ENCODE peak calls at places on chromosomes 13 and 19, in seven cellular contexts. One of them, this sample, is unnamed.

GRCh38 chr19:1945899-1946298 is 4.9 kb downstream of the CSNK1G2 start:
- DNase-seq in stimulated activated CD8-positive, alpha-beta memory T cell treated with anti-CD3 and anti-CD28 coated beads, Interleukin-15, amount 100 ng/mL, for 48 hours: no peak
- DNase-seq in heart right ventricle: no peak
- DNase-seq in fibroblast of the conjunctiva: no peak
- DNase-seq in cardiac fibroblast: peak
- DNase-seq in SK-N-SH: peak
- DNase-seq in sciatic nerve: no peak
- DNase-seq in this sample: peak

GRCh38 chr13:50893211-50893852 is 16.3 kb upstream of the RNASEH2B start:
- DNase-seq in stimulated activated CD8-positive, alpha-beta memory T cell treated with anti-CD3 and anti-CD28 coated beads, Interleukin-15, amount 100 ng/mL, for 48 hours: no peak
- DNase-seq in heart right ventricle: no peak
- DNase-seq in fibroblast of the conjunctiva: no peak
- DNase-seq in cardiac fibroblast: peak
- DNase-seq in SK-N-SH: peak
- DNase-seq in sciatic nerve: no peak
- DNase-seq in this sample: no peak

GRCh38 chr13:95156208-95156607 is 145.0 kb downstream of the ABCC4 start:
- DNase-seq in stimulated activated CD8-positive, alpha-beta memory T cell treated with anti-CD3 and anti-CD28 coated beads, Interleukin-15, amount 100 ng/mL, for 48 hours: no peak
- DNase-seq in heart right ventricle: no peak
- DNase-seq in fibroblast of the conjunctiva: peak
- DNase-seq in cardiac fibroblast: peak
- DNase-seq in SK-N-SH: peak
- DNase-seq in sciatic nerve: no peak
- DNase-seq in this sample: no peak

GRCh38 chr13:100810991-100811390 is 136.4 kb upstream of the TMTC4 start:
- DNase-seq in stimulated activated CD8-positive, alpha-beta memory T cell treated with anti-CD3 and anti-CD28 coated beads, Interleukin-15, amount 100 ng/mL, for 48 hours: no peak
- DNase-seq in heart right ventricle: no peak
- DNase-seq in fibroblast of the conjunctiva: no peak
- DNase-seq in cardiac fibroblast: no peak
- DNase-seq in SK-N-SH: no peak
- DNase-seq in sciatic nerve: no peak
- DNase-seq in this sample: no peak

GRCh38 chr19:35029737-35030256 is 473 bp upstream of the SCN1B start:
- DNase-seq in stimulated activated CD8-positive, alpha-beta memory T cell treated with anti-CD3 and anti-CD28 coated beads, Interleukin-15, amount 100 ng/mL, for 48 hours: no peak
- DNase-seq in heart right ventricle: no peak
- DNase-seq in fibroblast of the conjunctiva: no peak
- DNase-seq in cardiac fibroblast: no peak
- DNase-seq in SK-N-SH: peak
- DNase-seq in sciatic nerve: no peak
- DNase-seq in this sample: no peak

GRCh38 chr13:84885868-84886267 is 913.4 kb downstream of the SLITRK6 start:
- DNase-seq in stimulated activated CD8-positive, alpha-beta memory T cell treated with anti-CD3 and anti-CD28 coated beads, Interleukin-15, amount 100 ng/mL, for 48 hours: no peak
- DNase-seq in heart right ventricle: no peak
- DNase-seq in fibroblast of the conjunctiva: no peak
- DNase-seq in cardiac fibroblast: no peak
- DNase-seq in SK-N-SH: no peak
- DNase-seq in sciatic nerve: no peak
- DNase-seq in this sample: no peak

GRCh38 chr19:47363758-47364529 is 14.8 kb downstream of the DHX34 start:
- DNase-seq in stimulated activated CD8-positive, alpha-beta memory T cell treated with anti-CD3 and anti-CD28 coated beads, Interleukin-15, amount 100 ng/mL, for 48 hours: no peak
- DNase-seq in heart right ventricle: no peak
- DNase-seq in fibroblast of the conjunctiva: no peak
- DNase-seq in cardiac fibroblast: peak
- DNase-seq in SK-N-SH: peak
- DNase-seq in sciatic nerve: no peak
- DNase-seq in this sample: no peak

GRCh38 chr13:83796364-83796763 is 85.9 kb downstream of the SLITRK1 start:
- DNase-seq in stimulated activated CD8-positive, alpha-beta memory T cell treated with anti-CD3 and anti-CD28 coated beads, Interleukin-15, amount 100 ng/mL, for 48 hours: no peak
- DNase-seq in heart right ventricle: no peak
- DNase-seq in fibroblast of the conjunctiva: no peak
- DNase-seq in cardiac fibroblast: no peak
- DNase-seq in SK-N-SH: no peak
- DNase-seq in sciatic nerve: no peak
- DNase-seq in this sample: no peak

GRCh38 chr13:47175172-47175806 is 278.4 kb upstream of the HTR2A start:
- DNase-seq in stimulated activated CD8-positive, alpha-beta memory T cell treated with anti-CD3 and anti-CD28 coated beads, Interleukin-15, amount 100 ng/mL, for 48 hours: no peak
- DNase-seq in heart right ventricle: no peak
- DNase-seq in fibroblast of the conjunctiva: peak
- DNase-seq in cardiac fibroblast: peak
- DNase-seq in SK-N-SH: no peak
- DNase-seq in sciatic nerve: no peak
- DNase-seq in this sample: no peak

GRCh38 chr13:44022196-44022595 is 142.5 kb downstream of the LACC1 start:
- DNase-seq in stimulated activated CD8-positive, alpha-beta memory T cell treated with anti-CD3 and anti-CD28 coated beads, Interleukin-15, amount 100 ng/mL, for 48 hours: no peak
- DNase-seq in heart right ventricle: no peak
- DNase-seq in fibroblast of the conjunctiva: no peak
- DNase-seq in cardiac fibroblast: no peak
- DNase-seq in SK-N-SH: no peak
- DNase-seq in sciatic nerve: no peak
- DNase-seq in this sample: no peak

GRCh38 chr19:33906578-33907335 is 110.1 kb downstream of the KCTD15 start:
- DNase-seq in stimulated activated CD8-positive, alpha-beta memory T cell treated with anti-CD3 and anti-CD28 coated beads, Interleukin-15, amount 100 ng/mL, for 48 hours: no peak
- DNase-seq in heart right ventricle: peak
- DNase-seq in fibroblast of the conjunctiva: no peak
- DNase-seq in cardiac fibroblast: peak
- DNase-seq in SK-N-SH: no peak
- DNase-seq in sciatic nerve: no peak
- DNase-seq in this sample: no peak

GRCh38 chr13:94169783-94170513 is 309.5 kb downstream of the DCT start:
- DNase-seq in stimulated activated CD8-positive, alpha-beta memory T cell treated with anti-CD3 and anti-CD28 coated beads, Interleukin-15, amount 100 ng/mL, for 48 hours: no peak
- DNase-seq in heart right ventricle: peak
- DNase-seq in fibroblast of the conjunctiva: no peak
- DNase-seq in cardiac fibroblast: peak
- DNase-seq in SK-N-SH: no peak
- DNase-seq in sciatic nerve: no peak
- DNase-seq in this sample: no peak

GRCh38 chr13:92843549-92843948 is 383.1 kb upstream of the GPC6 start:
- DNase-seq in stimulated activated CD8-positive, alpha-beta memory T cell treated with anti-CD3 and anti-CD28 coated beads, Interleukin-15, amount 100 ng/mL, for 48 hours: no peak
- DNase-seq in heart right ventricle: no peak
- DNase-seq in fibroblast of the conjunctiva: peak
- DNase-seq in cardiac fibroblast: peak
- DNase-seq in SK-N-SH: no peak
- DNase-seq in sciatic nerve: no peak
- DNase-seq in this sample: no peak

GRCh38 chr19:40443131-40443929 is 805 bp downstream of the SERTAD3 start:
- DNase-seq in stimulated activated CD8-positive, alpha-beta memory T cell treated with anti-CD3 and anti-CD28 coated beads, Interleukin-15, amount 100 ng/mL, for 48 hours: peak
- DNase-seq in heart right ventricle: peak
- DNase-seq in fibroblast of the conjunctiva: peak
- DNase-seq in cardiac fibroblast: peak
- DNase-seq in SK-N-SH: peak
- DNase-seq in sciatic nerve: peak
- DNase-seq in this sample: peak

GRCh38 chr19:47109541-47110375 is 3.8 kb downstream of the ZC3H4 start:
- DNase-seq in stimulated activated CD8-positive, alpha-beta memory T cell treated with anti-CD3 and anti-CD28 coated beads, Interleukin-15, amount 100 ng/mL, for 48 hours: no peak
- DNase-seq in heart right ventricle: no peak
- DNase-seq in fibroblast of the conjunctiva: peak
- DNase-seq in cardiac fibroblast: peak
- DNase-seq in SK-N-SH: no peak
- DNase-seq in sciatic nerve: no peak
- DNase-seq in this sample: no peak

GRCh38 chr19:18021121-18021755 is 13.3 kb downstream of the ARRDC2 start:
- DNase-seq in stimulated activated CD8-positive, alpha-beta memory T cell treated with anti-CD3 and anti-CD28 coated beads, Interleukin-15, amount 100 ng/mL, for 48 hours: no peak
- DNase-seq in heart right ventricle: peak
- DNase-seq in fibroblast of the conjunctiva: no peak
- DNase-seq in cardiac fibroblast: peak
- DNase-seq in SK-N-SH: no peak
- DNase-seq in sciatic nerve: peak
- DNase-seq in this sample: no peak

GRCh38 chr19:14147797-14148605 is 11.6 kb upstream of the ASF1B start:
- DNase-seq in stimulated activated CD8-positive, alpha-beta memory T cell treated with anti-CD3 and anti-CD28 coated beads, Interleukin-15, amount 100 ng/mL, for 48 hours: peak
- DNase-seq in heart right ventricle: peak
- DNase-seq in fibroblast of the conjunctiva: peak
- DNase-seq in cardiac fibroblast: peak
- DNase-seq in SK-N-SH: peak
- DNase-seq in sciatic nerve: peak
- DNase-seq in this sample: no peak

GRCh38 chr13:59809564-59809963 is 354.2 kb downstream of the DIAPH3 start:
- DNase-seq in stimulated activated CD8-positive, alpha-beta memory T cell treated with anti-CD3 and anti-CD28 coated beads, Interleukin-15, amount 100 ng/mL, for 48 hours: no peak
- DNase-seq in heart right ventricle: no peak
- DNase-seq in fibroblast of the conjunctiva: no peak
- DNase-seq in cardiac fibroblast: no peak
- DNase-seq in SK-N-SH: no peak
- DNase-seq in sciatic nerve: no peak
- DNase-seq in this sample: no peak

GRCh38 chr13:98826156-98826555 is 73.7 kb upstream of the SLC15A1 start:
- DNase-seq in stimulated activated CD8-positive, alpha-beta memory T cell treated with anti-CD3 and anti-CD28 coated beads, Interleukin-15, amount 100 ng/mL, for 48 hours: no peak
- DNase-seq in heart right ventricle: no peak
- DNase-seq in fibroblast of the conjunctiva: no peak
- DNase-seq in cardiac fibroblast: peak
- DNase-seq in SK-N-SH: no peak
- DNase-seq in sciatic nerve: no peak
- DNase-seq in this sample: no peak

GRCh38 chr13:113832204-113832603 is 31.7 kb downstream of the GAS6 start:
- DNase-seq in stimulated activated CD8-positive, alpha-beta memory T cell treated with anti-CD3 and anti-CD28 coated beads, Interleukin-15, amount 100 ng/mL, for 48 hours: no peak
- DNase-seq in heart right ventricle: no peak
- DNase-seq in fibroblast of the conjunctiva: no peak
- DNase-seq in cardiac fibroblast: no peak
- DNase-seq in SK-N-SH: no peak
- DNase-seq in sciatic nerve: no peak
- DNase-seq in this sample: no peak

GRCh38 chr19:55386515-55386947 is 799 bp downstream of the RPL28 start:
- DNase-seq in stimulated activated CD8-positive, alpha-beta memory T cell treated with anti-CD3 and anti-CD28 coated beads, Interleukin-15, amount 100 ng/mL, for 48 hours: no peak
- DNase-seq in heart right ventricle: no peak
- DNase-seq in fibroblast of the conjunctiva: no peak
- DNase-seq in cardiac fibroblast: no peak
- DNase-seq in SK-N-SH: no peak
- DNase-seq in sciatic nerve: no peak
- DNase-seq in this sample: no peak

GRCh38 chr19:34041922-34042521 is 130.3 kb upstream of the LSM14A start:
- DNase-seq in stimulated activated CD8-positive, alpha-beta memory T cell treated with anti-CD3 and anti-CD28 coated beads, Interleukin-15, amount 100 ng/mL, for 48 hours: peak
- DNase-seq in heart right ventricle: peak
- DNase-seq in fibroblast of the conjunctiva: peak
- DNase-seq in cardiac fibroblast: peak
- DNase-seq in SK-N-SH: peak
- DNase-seq in sciatic nerve: peak
- DNase-seq in this sample: no peak

GRCh38 chr13:93554514-93554913 is 327.9 kb downstream of the GPC6 start:
- DNase-seq in stimulated activated CD8-positive, alpha-beta memory T cell treated with anti-CD3 and anti-CD28 coated beads, Interleukin-15, amount 100 ng/mL, for 48 hours: no peak
- DNase-seq in heart right ventricle: no peak
- DNase-seq in fibroblast of the conjunctiva: no peak
- DNase-seq in cardiac fibroblast: no peak
- DNase-seq in SK-N-SH: no peak
- DNase-seq in sciatic nerve: no peak
- DNase-seq in this sample: no peak

GRCh38 chr19:7515471-7516226 is at the start of gene ZNF358:
- DNase-seq in stimulated activated CD8-positive, alpha-beta memory T cell treated with anti-CD3 and anti-CD28 coated beads, Interleukin-15, amount 100 ng/mL, for 48 hours: peak
- DNase-seq in heart right ventricle: peak
- DNase-seq in fibroblast of the conjunctiva: no peak
- DNase-seq in cardiac fibroblast: peak
- DNase-seq in SK-N-SH: peak
- DNase-seq in sciatic nerve: peak
- DNase-seq in this sample: no peak

GRCh38 chr19:39543477-39543857 is 3.5 kb upstream of the EID2 start:
- DNase-seq in stimulated activated CD8-positive, alpha-beta memory T cell treated with anti-CD3 and anti-CD28 coated beads, Interleukin-15, amount 100 ng/mL, for 48 hours: no peak
- DNase-seq in heart right ventricle: no peak
- DNase-seq in fibroblast of the conjunctiva: no peak
- DNase-seq in cardiac fibroblast: no peak
- DNase-seq in SK-N-SH: no peak
- DNase-seq in sciatic nerve: no peak
- DNase-seq in this sample: no peak

GRCh38 chr19:55812449-55812848 is 19.4 kb downstream of the NLRP11 start:
- DNase-seq in stimulated activated CD8-positive, alpha-beta memory T cell treated with anti-CD3 and anti-CD28 coated beads, Interleukin-15, amount 100 ng/mL, for 48 hours: no peak
- DNase-seq in heart right ventricle: no peak
- DNase-seq in fibroblast of the conjunctiva: no peak
- DNase-seq in cardiac fibroblast: no peak
- DNase-seq in SK-N-SH: no peak
- DNase-seq in sciatic nerve: no peak
- DNase-seq in this sample: no peak

GRCh38 chr13:55613429-55614187 is 1527.1 kb upstream of the PRR20A start:
- DNase-seq in stimulated activated CD8-positive, alpha-beta memory T cell treated with anti-CD3 and anti-CD28 coated beads, Interleukin-15, amount 100 ng/mL, for 48 hours: no peak
- DNase-seq in heart right ventricle: no peak
- DNase-seq in fibroblast of the conjunctiva: no peak
- DNase-seq in cardiac fibroblast: no peak
- DNase-seq in SK-N-SH: no peak
- DNase-seq in sciatic nerve: no peak
- DNase-seq in this sample: no peak

GRCh38 chr19:51246153-51246552 is 4.7 kb upstream of the SIGLECL1 start:
- DNase-seq in stimulated activated CD8-positive, alpha-beta memory T cell treated with anti-CD3 and anti-CD28 coated beads, Interleukin-15, amount 100 ng/mL, for 48 hours: no peak
- DNase-seq in heart right ventricle: no peak
- DNase-seq in fibroblast of the conjunctiva: no peak
- DNase-seq in cardiac fibroblast: no peak
- DNase-seq in SK-N-SH: no peak
- DNase-seq in sciatic nerve: no peak
- DNase-seq in this sample: no peak

GRCh38 chr19:29040951-29041350 is 172.0 kb downstream of the UQCRFS1 start:
- DNase-seq in stimulated activated CD8-positive, alpha-beta memory T cell treated with anti-CD3 and anti-CD28 coated beads, Interleukin-15, amount 100 ng/mL, for 48 hours: no peak
- DNase-seq in heart right ventricle: no peak
- DNase-seq in fibroblast of the conjunctiva: no peak
- DNase-seq in cardiac fibroblast: no peak
- DNase-seq in SK-N-SH: no peak
- DNase-seq in sciatic nerve: no peak
- DNase-seq in this sample: no peak

GRCh38 chr19:45483033-45483432 is 13.8 kb downstream of the RTN2 start:
- DNase-seq in stimulated activated CD8-positive, alpha-beta memory T cell treated with anti-CD3 and anti-CD28 coated beads, Interleukin-15, amount 100 ng/mL, for 48 hours: no peak
- DNase-seq in heart right ventricle: no peak
- DNase-seq in fibroblast of the conjunctiva: no peak
- DNase-seq in cardiac fibroblast: no peak
- DNase-seq in SK-N-SH: no peak
- DNase-seq in sciatic nerve: no peak
- DNase-seq in this sample: no peak

GRCh38 chr19:13622727-13623126 is 116.4 kb upstream of the CACNA1A start:
- DNase-seq in stimulated activated CD8-positive, alpha-beta memory T cell treated with anti-CD3 and anti-CD28 coated beads, Interleukin-15, amount 100 ng/mL, for 48 hours: no peak
- DNase-seq in heart right ventricle: no peak
- DNase-seq in fibroblast of the conjunctiva: no peak
- DNase-seq in cardiac fibroblast: no peak
- DNase-seq in SK-N-SH: no peak
- DNase-seq in sciatic nerve: peak
- DNase-seq in this sample: no peak

GRCh38 chr19:57263244-57263643 is 17.0 kb upstream of the ZNF460 start:
- DNase-seq in stimulated activated CD8-positive, alpha-beta memory T cell treated with anti-CD3 and anti-CD28 coated beads, Interleukin-15, amount 100 ng/mL, for 48 hours: no peak
- DNase-seq in heart right ventricle: no peak
- DNase-seq in fibroblast of the conjunctiva: no peak
- DNase-seq in cardiac fibroblast: no peak
- DNase-seq in SK-N-SH: no peak
- DNase-seq in sciatic nerve: no peak
- DNase-seq in this sample: no peak

GRCh38 chr19:30167206-30167903 is 204.8 kb upstream of the ZNF536 start:
- DNase-seq in stimulated activated CD8-positive, alpha-beta memory T cell treated with anti-CD3 and anti-CD28 coated beads, Interleukin-15, amount 100 ng/mL, for 48 hours: no peak
- DNase-seq in heart right ventricle: no peak
- DNase-seq in fibroblast of the conjunctiva: no peak
- DNase-seq in cardiac fibroblast: no peak
- DNase-seq in SK-N-SH: no peak
- DNase-seq in sciatic nerve: peak
- DNase-seq in this sample: no peak

GRCh38 chr13:111978536-111978935 is 88.4 kb upstream of the SOX1 start:
- DNase-seq in stimulated activated CD8-positive, alpha-beta memory T cell treated with anti-CD3 and anti-CD28 coated beads, Interleukin-15, amount 100 ng/mL, for 48 hours: no peak
- DNase-seq in heart right ventricle: no peak
- DNase-seq in fibroblast of the conjunctiva: no peak
- DNase-seq in cardiac fibroblast: no peak
- DNase-seq in SK-N-SH: no peak
- DNase-seq in sciatic nerve: no peak
- DNase-seq in this sample: no peak

GRCh38 chr13:32314968-32315254 is 252 bp downstream of the ZAR1L start:
- DNase-seq in stimulated activated CD8-positive, alpha-beta memory T cell treated with anti-CD3 and anti-CD28 coated beads, Interleukin-15, amount 100 ng/mL, for 48 hours: peak
- DNase-seq in heart right ventricle: no peak
- DNase-seq in fibroblast of the conjunctiva: no peak
- DNase-seq in cardiac fibroblast: peak
- DNase-seq in SK-N-SH: peak
- DNase-seq in sciatic nerve: peak
- DNase-seq in this sample: peak

GRCh38 chr13:71730267-71730666 is 136.7 kb downstream of the DACH1 start:
- DNase-seq in stimulated activated CD8-positive, alpha-beta memory T cell treated with anti-CD3 and anti-CD28 coated beads, Interleukin-15, amount 100 ng/mL, for 48 hours: no peak
- DNase-seq in heart right ventricle: no peak
- DNase-seq in fibroblast of the conjunctiva: no peak
- DNase-seq in cardiac fibroblast: no peak
- DNase-seq in SK-N-SH: no peak
- DNase-seq in sciatic nerve: no peak
- DNase-seq in this sample: no peak

This sample was measured in NCI-H1048.